ENCODE peak calls at places on chromosome 14, in four cellular contexts. N is HCT116, L is suprapubic skin, F is neural progenitor cell. X is an unnamed sample. For H3K36me3 and H3K4me1, the result is how much of the 10 kb centered on the place peaks cover.

GRCh38 chr14:69882086-69882864 is 3.1 kb downstream of the SMOC1 start:
- DNase-seq in N (no peak), L (no peak), F (peak), X (no peak)

GRCh38 chr14:29548948-29549370 is 378.7 kb downstream of the PRKD1 start:
- DNase-seq in L (no peak), N (peak), F (peak), X (no peak)

GRCh38 chr14:61213116-61213720 is 67.9 kb downstream of the TMEM30B start:
- DNase-seq in N (no peak), L (no peak), F (no peak), X (no peak)

GRCh38 chr14:59422069-59422881 is 42.9 kb downstream of the GPR135 start:
- DNase-seq in N (no peak), L (no peak), F (peak), X (no peak)

GRCh38 chr14:77738559-77739250 is 22.3 kb downstream of the SNW1 start:
- DNase-seq in N (no peak), F (no peak), L (no peak), X (no peak)

GRCh38 chr14:86481105-86481504 is 951.2 kb downstream of the FLRT2 start:
- DNase-seq in L (no peak), N (no peak), F (no peak), X (no peak)

GRCh38 chr14:74858022-74858421 is 17.9 kb downstream of the PROX2 start:
- DNase-seq in L (no peak), N (no peak), F (no peak), X (no peak)

GRCh38 chr14:58864751-58865519 is 227.2 kb downstream of the DACT1 start:
- DNase-seq in N (no peak), F (no peak), L (no peak), X (no peak)

GRCh38 chr14:67240168-67240932 is 885 bp upstream of the PALS1 start:
- DNase-seq in L (peak), F (peak), N (no peak), X (peak)

GRCh38 chr14:88688386-88688785 is 104.4 kb downstream of the EML5 start:
- DNase-seq in L (no peak), F (no peak), N (no peak), X (no peak)

GRCh38 chr14:71264260-71264659 is 357.0 kb downstream of the PCNX1 start:
- DNase-seq in N (no peak), L (no peak), F (no peak), X (no peak)

GRCh38 chr14:101707285-101707842 is 54.1 kb upstream of the PPP2R5C start:
- DNase-seq in L (no peak), N (peak), F (peak), X (peak)

GRCh38 chr14:20376071-20376588 is 32.7 kb downstream of the PARP2 start:
- DNase-seq in F (no peak), N (no peak), L (no peak), X (peak)

GRCh38 chr14:79543966-79544365 is 667.3 kb downstream of the DIO2 start:
- DNase-seq in F (peak), L (no peak), N (no peak), X (no peak)

GRCh38 chr14:54000341-54000811 is 43.8 kb upstream of the BMP4 start:
- DNase-seq in L (no peak), F (no peak), N (no peak), X (no peak)

GRCh38 chr14:99806841-99807240 is 13.6 kb downstream of the EML1 start:
- DNase-seq in F (no peak), N (no peak), L (no peak), X (no peak)

GRCh38 chr14:53850714-53851296 is 105.8 kb downstream of the BMP4 start:
- DNase-seq in N (peak), F (no peak), L (no peak), X (no peak)

GRCh38 chr14:35369701-35370191 is 34.8 kb downstream of the NFKBIA start:
- DNase-seq in L (no peak), F (no peak), N (no peak), X (no peak)

GRCh38 chr14:20219033-20219432 is 4.5 kb upstream of the OR11H6 start:
- DNase-seq in L (no peak), N (no peak), F (no peak), X (no peak)

GRCh38 chr14:30751646-30752416 is 122.5 kb upstream of the COCH start:
- DNase-seq in L (no peak), N (no peak), F (no peak), X (no peak)

GRCh38 chr14:92135269-92135668 is 13.5 kb downstream of the CPSF2 start:
- DNase-seq in N (peak), L (no peak), F (peak), X (no peak)

GRCh38 chr14:96268426-96269358 is 12.7 kb downstream of the BDKRB1 start:
- DNase-seq in N (no peak), F (no peak), L (peak), X (no peak)

GRCh38 chr14:100532916-100533630 is 54.1 kb downstream of the BEGAIN start:
- DNase-seq in L (peak), N (no peak), F (no peak), X (peak)

GRCh38 chr14:95101736-95102677 is 55.3 kb downstream of the DICER1 start:
- DNase-seq in N (no peak), L (no peak), F (no peak), X (no peak)
- H3K36me3 ChIP-seq in N (under half), L (half or more), F (under half), X (under half)

GRCh38 chr14:51335521-51335920 is 95.5 kb downstream of the TMX1 start:
- DNase-seq in L (peak), N (no peak), F (no peak), X (peak)

GRCh38 chr14:51333901-51334432 is 93.9 kb downstream of the TMX1 start:
- DNase-seq in N (no peak), F (no peak), L (no peak), X (no peak)

GRCh38 chr14:51336304-51336703 is 96.3 kb downstream of the TMX1 start:
- DNase-seq in N (no peak), L (no peak), F (no peak), X (no peak)

GRCh38 chr14:51331651-51332367 is 91.8 kb downstream of the TMX1 start:
- DNase-seq in N (no peak), L (no peak), F (no peak), X (no peak)

GRCh38 chr14:51333299-51333698 is 93.3 kb downstream of the TMX1 start:
- DNase-seq in L (no peak), N (no peak), F (no peak), X (no peak)
- H3K4me1 ChIP-seq in L (half or more), N (under half), F (under half), X (under half)

GRCh38 chr14:103662029-103662428 is 33.0 kb downstream of the KLC1 start:
- DNase-seq in F (no peak), L (no peak), N (no peak), X (no peak)

GRCh38 chr14:103667671-103668070 is 38.7 kb downstream of the KLC1 start:
- DNase-seq in F (no peak), L (no peak), N (no peak), X (no peak)

GRCh38 chr14:103659631-103660030 is 30.6 kb downstream of the KLC1 start:
- DNase-seq in N (no peak), F (no peak), L (no peak), X (no peak)

GRCh38 chr14:103663506-103663905 is 34.5 kb downstream of the KLC1 start:
- DNase-seq in F (no peak), L (no peak), N (no peak), X (no peak)

DNA sequence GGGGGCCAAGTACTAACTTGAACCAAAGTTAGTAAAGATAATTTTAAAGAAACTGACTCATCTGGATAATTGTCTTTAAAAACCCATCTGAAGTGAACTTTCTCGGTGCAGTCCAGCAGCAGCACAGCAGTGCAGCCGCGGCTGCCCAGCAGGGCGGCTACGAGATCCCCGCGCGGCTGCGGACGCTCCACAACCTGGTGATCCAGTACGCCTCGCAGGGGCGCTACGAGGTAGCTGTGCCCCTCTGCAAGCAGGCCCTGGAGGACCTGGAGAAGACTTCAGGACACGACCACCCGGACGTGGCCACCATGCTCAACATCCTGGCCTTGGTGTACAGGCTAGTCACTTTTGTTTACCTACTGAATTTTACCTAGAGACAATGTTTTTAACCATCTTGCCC is 33.6 kb downstream of the KLC1 start:
- DNase-seq in L (no peak), N (no peak), F (no peak), X (no peak)
- H3K36me3 ChIP-seq in L (half or more), N (under half), F (under half), X (under half)

GRCh38 chr14:22071001-22071400 is 397.4 kb upstream of the OR4E1 start:
- DNase-seq in N (no peak), L (no peak), F (no peak), X (peak)
- H3K4me1 ChIP-seq in N (under half), L (under half), F (under half), X (under half)

GRCh38 chr14:90406384-90406798 is 9.6 kb downstream of the CALM1 start:
- DNase-seq in F (no peak), L (no peak), N (no peak), X (no peak)
- H3K36me3 ChIP-seq in F (under half), L (half or more), N (under half), X (under half)

GRCh38 chr14:89755816-89756215 is 198.7 kb downstream of the EFCAB11 start:
- DNase-seq in L (no peak), F (no peak), N (no peak), X (no peak)

GRCh38 chr14:89753828-89754439 is 200.6 kb downstream of the EFCAB11 start:
- DNase-seq in N (no peak), L (no peak), F (no peak), X (no peak)

GRCh38 chr14:89757313-89757939 is 197.1 kb downstream of the EFCAB11 start:
- DNase-seq in L (no peak), N (no peak), F (no peak), X (no peak)
- H3K4me1 ChIP-seq in L (under half), N (under half), F (under half), X (under half)

GRCh38 chr14:56635041-56635440 is 55.4 kb downstream of the TMEM260 start:
- DNase-seq in F (no peak), N (no peak), L (no peak), X (no peak)
- H3K36me3 ChIP-seq in F (under half), N (under half), L (half or more), X (under half)

DNA sequence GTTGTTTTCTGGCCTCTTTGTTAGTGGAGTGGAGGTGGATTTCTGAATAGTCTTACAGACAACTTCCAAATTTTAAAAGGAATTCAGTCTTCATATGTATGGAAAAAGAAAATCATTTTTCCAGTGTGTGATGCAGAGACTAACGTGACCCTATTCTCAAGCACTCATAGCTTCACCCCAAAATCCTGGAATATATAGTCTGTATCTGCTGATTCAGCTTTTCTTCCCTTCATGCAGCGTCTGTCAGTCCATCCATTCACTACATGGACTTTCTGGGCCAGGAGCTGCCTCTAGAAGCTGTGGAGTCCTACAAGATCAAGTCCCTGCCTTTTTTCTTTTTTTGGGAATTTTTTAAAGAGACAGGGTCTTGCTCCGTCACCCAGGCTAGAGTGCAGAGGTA is 23.8 kb downstream of the KLC1 start:
- DNase-seq in F (no peak), L (no peak), N (no peak), X (no peak)
- H3K4me1 ChIP-seq in F (under half), L (under half), N (under half), X (under half)

X was measured in mucosa of descending colon.